ENCODE peak calls at places on chromosomes 16 and 17, in four cellular contexts. X is H1, E is GM12878, J is HepG2. D is an unnamed sample.
A peak's percentile ranks its signal among the peaks of the same experiment; 100 is the strongest.

GRCh38 chr17:76925333-76925935 is 57.2 kb downstream of the MGAT5B start:
- DNase-seq in E (no peak), X (no peak), J (no peak), D (no peak)

GRCh38 chr16:51807551-51807950 is 656.5 kb upstream of the SALL1 start:
- DNase-seq in J (no peak), X (no peak), E (no peak), D (no peak)

GRCh38 chr17:56593073-56593740 is at the start of gene NOG:
- DNase-seq in E (no peak), X (no peak), J (no peak), D (no peak)

GRCh38 chr16:57884655-57885133 is 82.4 kb upstream of the KIFC3 start:
- DNase-seq in X (no peak), E (no peak), J (no peak), D (peak; percentile 35)

GRCh38 chr17:39781028-39781800 is 43.5 kb downstream of the GRB7 start:
- DNase-seq in E (no peak), J (no peak), X (no peak), D (no peak)

GRCh38 chr17:71500761-71501555 is 619.9 kb upstream of the SOX9 start:
- DNase-seq in X (no peak), E (no peak), J (no peak), D (no peak)

GRCh38 chr17:30493802-30494201 is 16.6 kb downstream of the GOSR1 start:
- DNase-seq in E (no peak), J (no peak), X (no peak), D (no peak)

GRCh38 chr16:25827709-25828108 is 135.9 kb downstream of the HS3ST4 start:
- DNase-seq in X (no peak), J (no peak), E (no peak), D (no peak)

GRCh38 chr16:65754799-65755691 is 611.4 kb upstream of the CDH5 start:
- DNase-seq in J (no peak), X (no peak), E (no peak), D (no peak)

GRCh38 chr16:30005341-30006094 is 5.3 kb downstream of the DOC2A start:
- DNase-seq in X (no peak), J (peak; percentile 54), E (no peak), D (no peak)

GRCh38 chr17:3835410-3836229 is 10.4 kb downstream of the NCBP3 start:
- DNase-seq in E (no peak), J (no peak), X (no peak), D (no peak)

GRCh38 chr16:71499775-71500364 is 10.7 kb upstream of the ZNF19 start:
- DNase-seq in E (peak; percentile 28), X (no peak), J (peak; percentile 68), D (peak; percentile 66)

GRCh38 chr16:17469011-17469741 is 1.6 kb downstream of the XYLT1 start:
- DNase-seq in X (no peak), J (no peak), E (no peak), D (no peak)

GRCh38 chr17:49576121-49576905 is 642 bp downstream of the NXPH3 start:
- DNase-seq in E (no peak), J (no peak), X (no peak), D (no peak)

GRCh38 chr16:88936008-88936912 is 40.7 kb downstream of the CBFA2T3 start:
- DNase-seq in E (no peak), X (no peak), J (peak; percentile 34), D (no peak)

GRCh38 chr16:51465026-51465425 is 314.0 kb upstream of the SALL1 start:
- DNase-seq in E (no peak), X (no peak), J (no peak), D (no peak)

GRCh38 chr17:3012926-3013581 is 50.4 kb downstream of the OR1D5 start:
- DNase-seq in E (peak; percentile 16), J (peak; percentile 53), X (peak; percentile 62), D (peak; percentile 33)

GRCh38 chr17:71550675-71551074 is 570.1 kb upstream of the SOX9 start:
- DNase-seq in E (no peak), J (no peak), X (no peak), D (no peak)

GRCh38 chr16:17277981-17278381 is 192.8 kb downstream of the XYLT1 start:
- DNase-seq in X (no peak), J (peak; percentile 38), E (no peak), D (no peak)

GRCh38 chr16:27650073-27650701 is 100.2 kb downstream of the KATNIP start:
- DNase-seq in E (no peak), J (no peak), X (no peak), D (no peak)

GRCh38 chr16:49618955-49619354 is 237.0 kb downstream of the ZNF423 start:
- DNase-seq in J (no peak), E (no peak), X (no peak), D (no peak)

GRCh38 chr17:39955726-39956225 is 7.0 kb upstream of the GSDMA start:
- DNase-seq in E (no peak), X (no peak), J (no peak), D (no peak)

GRCh38 chr17:63120406-63120805 is 154.4 kb downstream of the TANC2 start:
- DNase-seq in J (no peak), X (no peak), E (no peak), D (no peak)

GRCh38 chr16:69310479-69311114 is 553 bp upstream of the VPS4A start:
- DNase-seq in X (no peak), E (no peak), J (no peak), D (no peak)

GRCh38 chr17:44850025-44850424 is 2.3 kb downstream of the HIGD1B start:
- DNase-seq in J (no peak), E (no peak), X (no peak), D (no peak)

GRCh38 chr17:79085921-79086551 is 11.4 kb downstream of the ENGASE start:
- DNase-seq in E (no peak), J (no peak), X (no peak), D (no peak)

GRCh38 chr17:18855831-18856624 is 1.9 kb upstream of the PRPSAP2 start:
- DNase-seq in X (peak; percentile 81), E (peak; percentile 80), J (peak; percentile 91), D (peak; percentile 83)

GRCh38 chr17:18859256-18859655 is 1.3 kb downstream of the PRPSAP2 start:
- DNase-seq in X (no peak), J (peak; percentile 28), E (no peak), D (no peak)

GRCh38 chr17:18858567-18859245 is 775 bp downstream of the PRPSAP2 start:
- DNase-seq in E (no peak), X (no peak), J (no peak), D (no peak)

GRCh38 chr17:18860161-18860972 is 2.4 kb downstream of the PRPSAP2 start:
- DNase-seq in X (no peak), E (peak; percentile 79), J (no peak), D (no peak)

DNA sequence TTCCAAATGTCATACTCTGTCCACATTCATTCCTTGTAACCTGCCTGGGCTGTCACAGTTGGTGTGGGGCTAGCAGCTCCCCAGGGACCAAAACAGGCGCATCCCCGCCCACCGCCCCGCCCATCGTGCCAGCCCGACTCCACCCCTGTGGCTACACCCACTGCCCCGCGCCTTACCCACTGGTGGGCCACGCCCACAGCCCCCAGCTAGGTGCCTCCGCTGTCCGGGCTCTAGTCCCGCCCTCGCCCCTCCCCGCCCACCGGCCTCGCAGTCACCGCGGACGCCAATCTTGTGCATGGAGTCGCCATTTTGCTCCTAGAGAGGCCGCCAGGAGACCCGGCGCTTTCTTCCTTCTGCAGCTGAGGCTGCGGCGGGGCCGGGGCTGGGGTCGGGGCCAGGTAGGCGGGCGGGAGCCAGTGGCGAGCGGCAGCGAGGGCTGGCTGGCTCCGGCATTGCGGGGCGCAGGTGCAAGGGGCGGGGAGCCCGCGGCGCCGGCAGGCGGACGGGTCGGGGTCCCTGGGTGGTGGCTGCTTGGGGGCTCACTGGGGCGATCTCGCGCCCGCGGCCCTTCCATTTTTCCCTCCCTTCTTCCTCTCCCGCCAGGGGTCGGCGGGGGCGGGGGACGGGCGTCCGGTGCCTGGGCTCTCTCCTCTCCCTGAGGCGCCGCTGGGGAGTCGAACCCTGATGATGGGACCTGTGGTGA is at the start of gene PRPSAP2:
- DNase-seq in J (peak; percentile 89), X (peak; percentile 73), E (peak; percentile 82), D (peak; percentile 64)
- TF ChIP-seq SUZ12 in J (no peak), X (no peak), E (no peak), D (no peak)

GRCh38 chr16:84169765-84170310 is 17.0 kb downstream of the TAF1C start:
- DNase-seq in X (no peak), J (no peak), E (no peak), D (no peak)

GRCh38 chr16:84166796-84167695 is 19.8 kb downstream of the TAF1C start:
- DNase-seq in E (peak; percentile 17), X (no peak), J (no peak), D (no peak)

GRCh38 chr16:84159800-84160199 is 14.7 kb downstream of the DNAAF1 start:
- DNase-seq in E (no peak), X (no peak), J (no peak), D (no peak)

GRCh38 chr16:84161011-84161410 is 15.9 kb downstream of the DNAAF1 start:
- DNase-seq in X (no peak), E (no peak), J (no peak), D (no peak)

GRCh38 chr16:84165746-84166145 is 20.6 kb downstream of the DNAAF1 start:
- DNase-seq in J (no peak), E (no peak), X (no peak), D (no peak)
- TF ChIP-seq YY1 in J (no peak), E (no peak), X (no peak), D (no peak)

DNA sequence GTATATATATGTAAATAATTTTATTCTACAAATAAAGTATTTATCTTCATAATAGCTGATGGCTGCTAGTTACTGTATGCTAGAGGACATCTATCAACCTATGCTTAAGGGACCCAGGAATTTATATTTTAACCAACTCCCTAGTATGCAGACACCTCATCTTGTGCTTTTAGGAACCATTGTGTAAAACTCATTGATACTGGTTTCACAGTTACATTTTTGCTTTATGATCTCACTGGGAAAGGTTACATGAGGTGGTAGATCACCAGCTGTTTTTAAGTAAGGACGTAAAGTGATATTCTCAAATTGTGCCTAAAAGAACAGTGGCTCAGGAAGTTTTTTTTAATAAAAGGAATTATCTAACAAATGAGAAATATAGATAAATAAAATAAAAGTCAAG is 56.4 kb downstream of the VMP1 start:
- DNase-seq in J (peak; percentile 9), E (no peak), X (no peak), D (no peak)
- H3K4me3 ChIP-seq in J (no peak overlapping the region), E (no peak overlapping the region), X (no peak overlapping the region), D (no peak overlapping the region)

GRCh38 chr16:85735225-85735722 is 15.6 kb downstream of the C16orf74 start:
- DNase-seq in J (no peak), E (peak; percentile 43), X (no peak), D (no peak)

GRCh38 chr16:85734311-85735017 is 16.4 kb downstream of the C16orf74 start:
- DNase-seq in X (no peak), J (no peak), E (no peak), D (no peak)

GRCh38 chr16:85731179-85731578 is 19.7 kb downstream of the C16orf74 start:
- DNase-seq in J (no peak), X (no peak), E (no peak), D (no peak)

GRCh38 chr16:85733839-85734170 is 17.1 kb downstream of the C16orf74 start:
- DNase-seq in X (peak; percentile 81), E (no peak), J (no peak), D (peak; percentile 81)

GRCh38 chr16:85733155-85733838 is 17.6 kb downstream of the C16orf74 start:
- DNase-seq in E (no peak), J (no peak), X (no peak), D (no peak)
- TF ChIP-seq SUZ12 in E (no peak), J (no peak), X (no peak), D (no peak)

GRCh38 chr16:31042866-31043265 is 9.5 kb downstream of the STX4 start:
- DNase-seq in J (no peak), X (no peak), E (no peak), D (no peak)

GRCh38 chr16:31043898-31044481 is 10.6 kb downstream of the STX4 start:
- DNase-seq in J (no peak), X (no peak), E (no peak), D (no peak)

GRCh38 chr16:31038993-31039392 is 5.6 kb downstream of the STX4 start:
- DNase-seq in J (no peak), X (no peak), E (no peak), D (no peak)

GRCh38 chr16:31043352-31043751 is 10.0 kb downstream of the STX4 start:
- DNase-seq in J (peak; percentile 44), X (no peak), E (no peak), D (no peak)
- TF ChIP-seq YY1 in J (no peak), X (no peak), E (no peak), D (no peak)